ENCODE peak calls at places on chromosomes 6 and 20, in seven cellular contexts. I is mesenchymal stem cell; E is activated naive CD4-positive, alpha-beta T cell; X is osteocyte; L is skeletal muscle cell; P is activated T-cell treated with anti-CD3 and anti-CD28 coated beads for 24 hours; R is fibroblast of the aortic adventitia. S is an unnamed sample.

GRCh38 chr6:146874278-146875018 is 275.7 kb downstream of the ADGB start:
- DNase-seq in I (no peak), E (no peak), X (no peak), L (no peak), P (no peak), R (no peak), S (no peak)

GRCh38 chr6:135301304-135301703 is 120.2 kb downstream of the MYB start:
- DNase-seq in I (no peak), E (no peak), X (no peak), L (no peak), P (no peak), R (no peak), S (no peak)

GRCh38 chr20:33656783-33657703 is 5.1 kb upstream of the C20orf144 start:
- DNase-seq in I (no peak), E (no peak), X (no peak), L (no peak), P (no peak), R (no peak), S (no peak)

GRCh38 chr6:143507358-143508145 is 4.0 kb downstream of the FUCA2 start:
- DNase-seq in I (peak), E (no peak), X (no peak), L (no peak), P (no peak), R (no peak), S (no peak)

GRCh38 chr6:105786890-105787655 is 299.1 kb upstream of the PRDM1 start:
- DNase-seq in I (no peak), E (no peak), X (no peak), L (no peak), P (no peak), R (no peak), S (no peak)

GRCh38 chr20:905396-905961 is 10.7 kb downstream of the ANGPT4 start:
- DNase-seq in I (no peak), E (no peak), X (no peak), L (no peak), P (no peak), R (no peak), S (no peak)

GRCh38 chr6:161949531-161949930 is 675.7 kb upstream of the AGPAT4 start:
- DNase-seq in I (no peak), E (no peak), X (no peak), L (no peak), P (no peak), R (no peak), S (no peak)

GRCh38 chr6:49551866-49552129 is 1.3 kb downstream of the C6orf141 start:
- DNase-seq in I (no peak), E (no peak), X (no peak), L (no peak), P (no peak), R (no peak), S (no peak)

GRCh38 chr20:46269372-46269771 is 38.9 kb downstream of the CDH22 start:
- DNase-seq in I (no peak), E (no peak), X (no peak), L (no peak), P (no peak), R (no peak), S (no peak)

GRCh38 chr6:84466521-84466920 is 239.1 kb upstream of the CEP162 start:
- DNase-seq in I (peak), E (no peak), X (no peak), L (peak), P (no peak), R (peak), S (no peak)

GRCh38 chr6:44715925-44716324 is 328.4 kb downstream of the CDC5L start:
- DNase-seq in I (no peak), E (no peak), X (no peak), L (no peak), P (no peak), R (no peak), S (no peak)

GRCh38 chr20:58883243-58883691 is 30.8 kb downstream of the GNAS start:
- DNase-seq in I (no peak), E (no peak), X (peak), L (no peak), P (no peak), R (no peak), S (no peak)

GRCh38 chr6:158475344-158476302 is 84.3 kb upstream of the TMEM181 start:
- DNase-seq in I (peak), E (no peak), X (no peak), L (peak), P (no peak), R (peak), S (no peak)

GRCh38 chr20:17616480-17617211 is 46.8 kb downstream of the DSTN start:
- DNase-seq in I (no peak), E (no peak), X (no peak), L (no peak), P (no peak), R (no peak), S (no peak)

GRCh38 chr6:11208267-11208666 is 24.2 kb downstream of the NEDD9 start:
- DNase-seq in I (no peak), E (no peak), X (no peak), L (no peak), P (no peak), R (no peak), S (no peak)

GRCh38 chr6:19805146-19805515 is 32.0 kb upstream of the ID4 start:
- DNase-seq in I (peak), E (no peak), X (no peak), L (no peak), P (no peak), R (peak), S (no peak)

GRCh38 chr20:38872036-38872435 is 54.2 kb upstream of the FAM83D start:
- DNase-seq in I (no peak), E (no peak), X (no peak), L (no peak), P (no peak), R (no peak), S (no peak)

GRCh38 chr6:74070091-74070490 is 374.1 kb downstream of the CD109 start:
- DNase-seq in I (peak), E (no peak), X (no peak), L (no peak), P (no peak), R (peak), S (no peak)

GRCh38 chr20:31758991-31759390 is 19.9 kb downstream of the TPX2 start:
- DNase-seq in I (peak), E (no peak), X (no peak), L (no peak), P (no peak), R (no peak), S (no peak)

GRCh38 chr6:44431118-44431725 is 43.7 kb downstream of the CDC5L start:
- DNase-seq in I (peak), E (peak), X (no peak), L (no peak), P (peak), R (peak), S (peak)

GRCh38 chr20:47066484-47067270 is 172.0 kb downstream of the EYA2 start:
- DNase-seq in I (peak), E (no peak), X (no peak), L (peak), P (no peak), R (no peak), S (peak)

GRCh38 chr6:107318100-107318736 is 141.1 kb downstream of the PDSS2 start:
- DNase-seq in I (peak), E (no peak), X (no peak), L (peak), P (no peak), R (peak), S (peak)

GRCh38 chr6:100466410-100467143 is 1.9 kb upstream of the SIM1 start:
- DNase-seq in I (no peak), E (no peak), X (peak), L (no peak), P (no peak), R (no peak), S (no peak)

GRCh38 chr6:55040102-55040848 is 134.0 kb upstream of the HCRTR2 start:
- DNase-seq in I (peak), E (no peak), X (no peak), L (peak), P (no peak), R (peak), S (no peak)

GRCh38 chr6:130381459-130382380 is 15.9 kb downstream of the TMEM200A start:
- DNase-seq in I (no peak), E (no peak), X (no peak), L (no peak), P (no peak), R (no peak), S (no peak)

GRCh38 chr6:30912746-30913520 is 1.1 kb upstream of the VARS2 start:
- DNase-seq in I (no peak), E (no peak), X (no peak), L (no peak), P (no peak), R (no peak), S (no peak)

GRCh38 chr6:28880894-28881780 is 42.6 kb downstream of the TRIM27 start:
- DNase-seq in I (peak), E (peak), X (peak), L (no peak), P (peak), R (peak), S (peak)

GRCh38 chr6:32858194-32858593 is 4.2 kb downstream of the PSMB9 start:
- DNase-seq in I (no peak), E (no peak), X (no peak), L (no peak), P (no peak), R (no peak), S (no peak)

GRCh38 chr20:56875052-56875663 is 246.1 kb downstream of the TFAP2C start:
- DNase-seq in I (peak), E (no peak), X (peak), L (no peak), P (no peak), R (no peak), S (peak)

GRCh38 chr20:50995506-50995905 is 27.4 kb downstream of the KCNG1 start:
- DNase-seq in I (peak), E (no peak), X (no peak), L (no peak), P (no peak), R (peak), S (no peak)

GRCh38 chr6:38578075-38578474 is 61.7 kb downstream of the BTBD9 start:
- DNase-seq in I (no peak), E (no peak), X (no peak), L (no peak), P (no peak), R (no peak), S (no peak)

GRCh38 chr20:25000268-25000801 is 7.8 kb upstream of the APMAP start:
- DNase-seq in I (peak), E (no peak), X (no peak), L (peak), P (no peak), R (peak), S (peak)